ENCODE peak calls at places on chromosomes 16 and 17, in nine cellular contexts. P is A549, X is heart left ventricle, G is stomach, U is HCT116, K is adrenal gland, A is sigmoid colon, V is esophagus squamous epithelium, F is testis. B is an unnamed sample. For H3K9me3, the result is how much of the 10 kb centered on the place peaks cover.

GRCh38 chr16:50680907-50681885 is at the start of gene SNX20:
- DNase-seq in P (no peak), X (no peak), G (peak), U (no peak), K (no peak), A (no peak), V (no peak), F (peak), B (no peak)

GRCh38 chr17:3693829-3694231 is 2.1 kb downstream of the P2RX5 start:
- DNase-seq in P (no peak), X (no peak), G (no peak), U (no peak), K (no peak), A (no peak), V (no peak), F (no peak), B (no peak)

GRCh38 chr17:74742153-74742515 is 5.1 kb downstream of the RAB37 start:
- DNase-seq in P (no peak), X (no peak), G (no peak), U (no peak), K (no peak), A (no peak), V (no peak), F (no peak), B (no peak)

GRCh38 chr17:48541036-48541573 is 3.8 kb downstream of the HOXB2 start:
- DNase-seq in P (no peak), X (no peak), G (no peak), U (no peak), K (no peak), A (no peak), V (no peak), F (peak), B (no peak)

GRCh38 chr17:40290629-40291296 is 3.1 kb downstream of the CDC6 start:
- DNase-seq in P (peak), X (no peak), G (peak), U (peak), K (peak), A (no peak), V (no peak), F (peak), B (no peak)

GRCh38 chr17:82814834-82815233 is 25.0 kb downstream of the ZNF750 start:
- DNase-seq in P (no peak), X (peak), G (no peak), U (no peak), K (no peak), A (no peak), V (no peak), F (no peak), B (no peak)

GRCh38 chr17:63645775-63646491 is 23.7 kb downstream of the MAP3K3 start:
- DNase-seq in P (no peak), X (no peak), G (no peak), U (no peak), K (no peak), A (no peak), V (no peak), F (no peak), B (no peak)

GRCh38 chr16:57134982-57135381 is 42.6 kb downstream of the CPNE2 start:
- DNase-seq in P (no peak), X (no peak), G (no peak), U (no peak), K (no peak), A (no peak), V (no peak), F (no peak), B (no peak)

GRCh38 chr16:1531638-1531910 is 1.9 kb upstream of the TMEM204 start:
- DNase-seq in P (no peak), X (peak), G (no peak), U (no peak), K (no peak), A (no peak), V (no peak), F (no peak), B (no peak)

GRCh38 chr17:3962217-3963069 is 1.8 kb downstream of the ATP2A3 start:
- DNase-seq in P (no peak), X (no peak), G (no peak), U (no peak), K (no peak), A (no peak), V (no peak), F (no peak), B (no peak)

GRCh38 chr16:57985204-57986121 is 14.5 kb upstream of the CNGB1 start:
- DNase-seq in P (no peak), X (peak), G (no peak), U (no peak), K (no peak), A (peak), V (no peak), F (no peak), B (no peak)

GRCh38 chr16:85151603-85152413 is 39.5 kb upstream of the CIBAR2 start:
- DNase-seq in P (no peak), X (peak), G (peak), U (no peak), K (peak), A (peak), V (no peak), F (peak), B (peak)

GRCh38 chr17:18314059-18314730 is 599 bp downstream of the TOP3A start:
- DNase-seq in P (no peak), X (peak), G (no peak), U (no peak), K (no peak), A (no peak), V (no peak), F (no peak), B (no peak)

GRCh38 chr16:67022531-67023214 is 6.3 kb upstream of the CBFB start:
- DNase-seq in P (no peak), X (no peak), G (peak), U (no peak), K (no peak), A (no peak), V (no peak), F (peak), B (no peak)

GRCh38 chr17:60248618-60249516 is 99.1 kb downstream of the CA4 start:
- DNase-seq in P (no peak), X (no peak), G (no peak), U (no peak), K (no peak), A (no peak), V (no peak), F (no peak), B (no peak)

GRCh38 chr17:83183951-83184506 is 104.6 kb downstream of the METRNL start:
- DNase-seq in P (no peak), X (peak), G (peak), U (no peak), K (no peak), A (no peak), V (no peak), F (no peak), B (peak)

GRCh38 chr17:38469875-38470274 is 41.6 kb downstream of the ARHGAP23 start:
- DNase-seq in P (no peak), X (no peak), G (no peak), U (no peak), K (no peak), A (no peak), V (no peak), F (no peak), B (no peak)

GRCh38 chr16:66224636-66225035 is 141.9 kb upstream of the CDH5 start:
- DNase-seq in P (no peak), X (no peak), G (no peak), U (no peak), K (no peak), A (no peak), V (no peak), F (no peak), B (peak)

GRCh38 chr17:12673788-12674187 is 8.1 kb downstream of the MYOCD start:
- DNase-seq in P (no peak), X (no peak), G (no peak), U (no peak), K (no peak), A (no peak), V (no peak), F (no peak), B (no peak)

GRCh38 chr17:42830971-42831370 is 2.2 kb upstream of the PSME3 start:
- DNase-seq in P (no peak), X (no peak), G (no peak), U (no peak), K (no peak), A (no peak), V (no peak), F (no peak), B (no peak)

GRCh38 chr17:40974366-40974765 is 7.6 kb upstream of the KRT39 start:
- DNase-seq in P (no peak), X (no peak), G (no peak), U (no peak), K (no peak), A (no peak), V (no peak), F (no peak), B (no peak)

GRCh38 chr17:31738067-31738466 is 121.0 kb downstream of the COPRS start:
- DNase-seq in P (peak), X (no peak), G (no peak), U (no peak), K (no peak), A (no peak), V (no peak), F (no peak), B (no peak)

GRCh38 chr17:77807746-77808441 is 150.6 kb upstream of the TNRC6C start:
- DNase-seq in P (no peak), X (no peak), G (no peak), U (no peak), K (no peak), A (no peak), V (no peak), F (no peak), B (no peak)

GRCh38 chr16:456891-457483 is 31.5 kb downstream of the RAB11FIP3 start:
- DNase-seq in P (no peak), X (no peak), G (peak), U (no peak), K (peak), A (no peak), V (no peak), F (peak), B (no peak)

GRCh38 chr17:50947844-50948514 is 81.8 kb upstream of the TOB1 start:
- DNase-seq in P (peak), X (peak), G (peak), U (no peak), K (peak), A (peak), V (no peak), F (peak), B (peak)

GRCh38 chr17:82388223-82388921 is 16.8 kb downstream of the UTS2R start:
- DNase-seq in P (peak), X (peak), G (peak), U (no peak), K (peak), A (no peak), V (no peak), F (no peak), B (peak)

GRCh38 chr17:19384723-19385391 is 2.1 kb downstream of the MFAP4 start:
- DNase-seq in P (no peak), X (peak), G (peak), U (no peak), K (peak), A (peak), V (no peak), F (peak), B (peak)

DNA sequence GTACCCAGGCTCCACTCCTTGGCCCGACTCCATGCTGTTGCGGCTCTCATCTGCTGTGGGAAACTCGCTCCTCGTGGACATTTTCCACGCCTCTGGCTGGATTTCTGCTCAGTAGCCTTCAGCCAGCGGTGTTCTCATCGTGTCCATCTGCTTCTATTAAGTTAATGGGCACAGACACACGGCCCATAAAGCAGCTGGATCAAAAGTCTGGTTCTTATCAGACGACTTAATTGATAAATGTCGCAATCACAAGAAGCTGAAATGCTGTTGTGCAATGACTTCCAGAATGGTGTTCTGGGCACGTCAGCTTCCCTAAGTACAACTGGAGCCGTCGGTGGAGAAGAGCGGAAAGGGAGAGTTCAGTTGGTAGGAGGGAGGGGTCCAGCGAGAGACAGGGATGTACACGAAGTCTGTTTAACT is 211.7 kb upstream of the CHMP6 start:
- DNase-seq in P (no peak), X (no peak), G (no peak), U (no peak), K (no peak), A (peak), V (no peak), F (no peak), B (no peak)
- H3K27ac ChIP-seq in P (no peak), X (no peak), G (no peak), U (no peak), K (no peak), A (peak), V (peak), F (no peak), B (no peak)

GRCh38 chr17:79919164-79919585 is 79.9 kb upstream of the CBX4 start:
- DNase-seq in P (peak), X (peak), G (peak), U (no peak), K (peak), A (peak), V (no peak), F (peak), B (peak)
- TF ChIP-seq POLR2A in P (no peak), X (no peak), G (no peak), U (no peak), K (no peak), A (no peak), V (no peak), F (no peak), B (no peak)

GRCh38 chr16:78002915-78003538 is 19.3 kb upstream of the CLEC3A start:
- DNase-seq in P (peak), X (peak), G (peak), U (peak), K (peak), A (peak), V (no peak), F (peak), B (peak)

GRCh38 chr16:77993111-77993571 is 29.2 kb upstream of the CLEC3A start:
- DNase-seq in P (no peak), X (no peak), G (no peak), U (no peak), K (no peak), A (no peak), V (no peak), F (no peak), B (no peak)

GRCh38 chr16:77995843-77996455 is 26.4 kb upstream of the CLEC3A start:
- DNase-seq in P (no peak), X (no peak), G (no peak), U (no peak), K (no peak), A (no peak), V (no peak), F (no peak), B (no peak)

GRCh38 chr16:77993586-77993985 is 28.8 kb upstream of the CLEC3A start:
- DNase-seq in P (no peak), X (no peak), G (no peak), U (no peak), K (no peak), A (no peak), V (no peak), F (no peak), B (no peak)

DNA sequence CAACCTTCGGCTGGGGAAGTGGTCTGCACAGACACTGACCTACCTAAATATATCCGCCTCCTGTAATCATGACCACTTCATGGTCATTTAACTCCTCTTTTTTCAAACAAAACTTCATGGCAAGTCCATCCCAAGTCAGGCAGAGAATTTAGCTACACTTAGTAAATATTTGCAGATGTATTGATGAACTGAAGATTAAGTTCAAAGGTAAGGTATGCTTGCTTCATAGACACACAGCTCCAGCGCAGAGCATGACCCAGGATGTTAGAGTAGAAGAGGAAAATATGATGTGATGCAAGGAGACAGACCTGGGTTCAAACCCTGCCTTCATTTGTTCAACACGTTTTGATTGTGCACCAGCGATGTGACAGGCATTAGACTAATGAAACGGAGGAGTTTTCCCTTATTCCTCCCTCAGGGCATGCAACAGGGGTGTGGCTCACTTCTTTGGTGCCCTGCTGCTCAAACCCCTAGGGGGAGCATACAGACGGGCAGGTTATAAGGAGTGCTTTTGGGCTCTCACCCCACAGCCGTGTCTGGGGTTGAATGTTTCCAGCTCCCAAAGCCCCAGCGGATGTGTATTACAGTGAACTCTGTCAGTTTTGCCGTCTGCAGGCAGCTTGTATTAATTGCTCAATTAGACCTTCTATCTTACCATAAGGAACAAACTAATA is 23.9 kb upstream of the CLEC3A start:
- DNase-seq in P (no peak), X (no peak), G (no peak), U (no peak), K (no peak), A (no peak), V (no peak), F (no peak), B (no peak)
- H3K9me3 ChIP-seq in P (under half), X (under half), G (under half), U (under half), K (under half), A (under half), V (under half), F (under half), B (under half)

GRCh38 chr17:72104863-72105234 is 16.0 kb upstream of the SOX9 start:
- DNase-seq in P (no peak), X (no peak), G (no peak), U (no peak), K (no peak), A (no peak), V (no peak), F (no peak), B (no peak)
- H3K27ac ChIP-seq in P (no peak), X (no peak), G (no peak), U (no peak), K (no peak), A (no peak), V (no peak), F (peak), B (no peak)

GRCh38 chr16:88634141-88634993 is 4.0 kb upstream of the IL17C start:
- DNase-seq in P (no peak), X (peak), G (peak), U (no peak), K (no peak), A (no peak), V (no peak), F (peak), B (no peak)
- TF ChIP-seq POLR2A in P (no peak), X (no peak), G (no peak), U (no peak), K (no peak), A (no peak), V (peak), F (no peak), B (no peak)

GRCh38 chr16:4832698-4833343 is 14.3 kb downstream of the GLYR1 start:
- DNase-seq in P (no peak), X (no peak), G (no peak), U (no peak), K (no peak), A (no peak), V (no peak), F (no peak), B (no peak)
- H3K9me3 ChIP-seq in P (under half), X (under half), G (under half), U (under half), K (under half), A (under half), V (under half), F (under half), B (under half)

GRCh38 chr16:89826531-89827382 is 1.5 kb upstream of the SPIRE2 start:
- DNase-seq in P (peak), X (no peak), G (peak), U (no peak), K (no peak), A (no peak), V (no peak), F (no peak), B (no peak)

GRCh38 chr16:89827383-89828198 is 684 bp upstream of the SPIRE2 start:
- DNase-seq in P (peak), X (no peak), G (peak), U (peak), K (peak), A (no peak), V (no peak), F (peak), B (peak)

GRCh38 chr16:89829630-89830437 is 1.6 kb downstream of the SPIRE2 start:
- DNase-seq in P (no peak), X (no peak), G (no peak), U (no peak), K (no peak), A (no peak), V (no peak), F (no peak), B (no peak)

GRCh38 chr16:89828199-89828869 is at the start of gene SPIRE2:
- DNase-seq in P (peak), X (peak), G (peak), U (no peak), K (peak), A (peak), V (no peak), F (peak), B (peak)

DNA sequence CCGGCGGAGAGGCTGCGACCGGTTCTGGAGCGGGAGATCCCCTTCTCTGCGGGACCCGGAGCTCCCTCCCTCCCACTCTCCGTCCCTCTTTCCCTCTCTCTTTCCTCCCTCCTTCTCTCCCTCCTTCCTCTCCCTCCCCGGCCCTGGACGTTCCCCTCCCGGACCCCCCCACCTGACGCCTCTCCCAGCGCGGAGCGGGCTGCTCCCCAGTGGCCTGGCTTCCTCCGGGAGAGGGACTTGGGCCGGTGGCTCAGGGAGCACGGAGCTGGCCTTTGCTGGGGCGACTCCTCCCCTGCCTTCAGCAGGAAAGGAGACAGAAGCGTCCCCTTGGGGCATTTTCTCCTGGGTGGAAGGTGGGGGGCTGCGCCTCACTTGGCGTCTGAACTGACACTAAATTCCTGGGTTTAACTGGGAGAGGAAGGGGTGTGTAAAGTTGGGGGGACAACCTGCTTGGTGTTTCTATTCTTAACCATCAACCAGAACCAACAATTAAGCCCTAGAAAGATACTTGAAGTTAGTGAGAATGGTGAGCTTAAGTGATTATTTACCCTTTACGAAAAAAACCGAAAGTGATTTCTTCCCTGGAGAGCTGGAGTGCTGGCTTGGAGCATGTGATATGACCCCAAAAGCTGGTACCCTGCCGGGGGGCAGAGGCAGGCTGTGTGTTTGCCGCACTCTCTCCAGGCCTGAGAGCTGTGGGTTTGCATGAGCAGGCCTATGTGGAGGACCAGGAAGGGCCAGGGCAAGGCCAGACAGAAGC is 775 bp downstream of the SPIRE2 start:
- DNase-seq in P (no peak), X (no peak), G (no peak), U (no peak), K (peak), A (no peak), V (no peak), F (no peak), B (no peak)
- H3K27ac ChIP-seq in P (peak), X (no peak), G (peak), U (peak), K (no peak), A (no peak), V (peak), F (no peak), B (no peak)